ENCODE peak calls at places on chromosomes 11 and 22, in seven cellular contexts. Z is amniotic stem cell; S is stimulated activated CD8-positive, alpha-beta memory T cell treated with anti-CD3 and anti-CD28 coated beads, Interleukin-7, amount 100 ng/mL, for 4 hours; E is stimulated activated CD4-positive, alpha-beta T cell treated with anti-CD3 and anti-CD28 coated beads, Interleukin-2, amount 100 ng/mL, for 48 hours; R is GM13977; K is hypothalamus; H is mammary epithelial cell. T is an unnamed sample.

GRCh38 chr11:8672346-8672745 is 10.1 kb downstream of the TRIM66 start:
- DNase-seq in E (no peak), S (no peak), K (no peak), Z (no peak), H (no peak), R (no peak), T (no peak)

GRCh38 chr11:18564149-18564548 is 24.4 kb downstream of the UEVLD start:
- DNase-seq in K (no peak), R (no peak), S (no peak), Z (no peak), E (no peak), H (no peak), T (no peak)

GRCh38 chr22:27686534-27686933 is 115.0 kb downstream of the MN1 start:
- DNase-seq in K (peak), R (no peak), H (no peak), S (no peak), Z (peak), E (no peak), T (no peak)

GRCh38 chr11:94511932-94512781 is at the start of gene C11orf97:
- DNase-seq in S (peak), K (peak), Z (no peak), H (peak), E (peak), R (peak), T (peak)

GRCh38 chr11:61007383-61007970 is 36.0 kb downstream of the CD6 start:
- DNase-seq in E (no peak), R (peak), H (no peak), S (no peak), K (no peak), Z (no peak), T (no peak)

GRCh38 chr11:122101625-122102291 is 14.3 kb downstream of the BLID start:
- DNase-seq in S (no peak), K (peak), H (peak), Z (peak), E (no peak), R (no peak), T (peak)

GRCh38 chr11:116852261-116853125 is 15.1 kb upstream of the APOA1 start:
- DNase-seq in H (peak), E (no peak), K (no peak), Z (no peak), S (no peak), R (no peak), T (no peak)

GRCh38 chr11:75888391-75888790 is 73.4 kb downstream of the UVRAG start:
- DNase-seq in H (no peak), E (no peak), K (no peak), Z (no peak), S (no peak), R (no peak), T (no peak)

GRCh38 chr22:17581056-17581455 is 17.8 kb downstream of the SLC25A18 start:
- DNase-seq in H (no peak), E (no peak), K (no peak), Z (no peak), R (no peak), S (no peak), T (no peak)

GRCh38 chr11:125517116-125517804 is 21.2 kb upstream of the FEZ1 start:
- DNase-seq in K (no peak), H (no peak), S (no peak), R (no peak), E (no peak), Z (peak), T (peak)

GRCh38 chr22:20137671-20138416 is 6.2 kb downstream of the ZDHHC8 start:
- DNase-seq in S (no peak), E (no peak), R (no peak), K (no peak), Z (no peak), H (no peak), T (no peak)

GRCh38 chr11:65275906-65276305 is 14.1 kb downstream of the POLA2 start:
- DNase-seq in Z (no peak), E (no peak), K (no peak), R (no peak), H (no peak), S (no peak), T (no peak)

GRCh38 chr11:45860348-45860747 is 13.1 kb downstream of the CRY2 start:
- DNase-seq in H (no peak), S (no peak), E (no peak), R (no peak), K (no peak), Z (no peak), T (no peak)

GRCh38 chr11:36817336-36817965 is 219.4 kb upstream of the RAG2 start:
- DNase-seq in H (peak), S (no peak), R (no peak), K (no peak), Z (no peak), E (no peak), T (no peak)

GRCh38 chr11:78420796-78421209 is 3.2 kb upstream of the GAB2 start:
- DNase-seq in H (peak), Z (no peak), S (peak), R (peak), K (no peak), E (peak), T (peak)

GRCh38 chr22:45077286-45077685 is 67.5 kb upstream of the PHF21B start:
- DNase-seq in E (no peak), Z (no peak), R (no peak), K (no peak), S (no peak), H (no peak), T (no peak)

GRCh38 chr11:77208535-77208934 is 80.5 kb downstream of the MYO7A start:
- DNase-seq in E (no peak), H (no peak), K (no peak), R (no peak), S (no peak), Z (no peak), T (no peak)

GRCh38 chr11:70203749-70204465 is 811 bp downstream of the FADD start:
- DNase-seq in H (peak), R (peak), K (no peak), E (peak), S (peak), Z (peak), T (no peak)

GRCh38 chr11:69234740-69235710 is 58.9 kb upstream of the MYEOV start:
- DNase-seq in H (no peak), S (no peak), Z (no peak), E (no peak), K (no peak), R (no peak), T (no peak)

GRCh38 chr11:73614591-73614990 is 16.7 kb upstream of the FAM168A start:
- DNase-seq in R (no peak), E (no peak), Z (no peak), H (peak), S (no peak), K (no peak), T (no peak)

GRCh38 chr11:95912902-95913560 is 10.9 kb downstream of the MTMR2 start:
- DNase-seq in K (no peak), E (no peak), R (no peak), S (no peak), Z (no peak), H (peak), T (no peak)

GRCh38 chr22:49951001-49951677 is 9.4 kb upstream of the PIM3 start:
- DNase-seq in H (peak), R (peak), S (peak), Z (no peak), K (no peak), E (peak), T (no peak)

GRCh38 chr11:119258180-119258579 is 52.0 kb downstream of the CBL start:
- DNase-seq in E (no peak), S (no peak), H (no peak), Z (no peak), K (no peak), R (no peak), T (no peak)

GRCh38 chr11:130435671-130436070 is 7.3 kb upstream of the ADAMTS8 start:
- DNase-seq in Z (no peak), H (peak), E (no peak), K (no peak), S (no peak), R (no peak), T (no peak)

GRCh38 chr11:25562417-25562816 is 769.5 kb upstream of the ANO3 start:
- DNase-seq in E (no peak), K (no peak), S (no peak), H (no peak), Z (no peak), R (no peak), T (peak)

GRCh38 chr11:64868904-64869570 is 9.4 kb downstream of the EHD1 start:
- DNase-seq in Z (no peak), K (no peak), S (no peak), E (no peak), H (peak), R (no peak), T (no peak)

GRCh38 chr22:47043835-47044721 is 281.6 kb downstream of the TBC1D22A start:
- DNase-seq in K (no peak), E (no peak), H (no peak), S (no peak), Z (no peak), R (no peak), T (no peak)

GRCh38 chr11:69113646-69114340 is 41.9 kb upstream of the SMIM38 start:
- DNase-seq in H (no peak), K (no peak), Z (no peak), R (no peak), E (no peak), S (no peak), T (no peak)

GRCh38 chr11:96486890-96487633 is 97.2 kb downstream of the JRKL start:
- DNase-seq in H (peak), K (no peak), E (no peak), Z (peak), R (no peak), S (no peak), T (no peak)

GRCh38 chr22:23218867-23219251 is 38.5 kb downstream of the BCR start:
- DNase-seq in R (no peak), H (no peak), K (no peak), S (no peak), E (no peak), Z (no peak), T (peak)

GRCh38 chr11:113240389-113240788 is 74.0 kb upstream of the TTC12 start:
- DNase-seq in E (no peak), K (no peak), R (no peak), Z (no peak), H (no peak), S (no peak), T (no peak)

GRCh38 chr11:44654596-44654995 is 72.2 kb upstream of the TSPAN18 start:
- DNase-seq in K (no peak), Z (no peak), H (no peak), E (no peak), R (no peak), S (no peak), T (no peak)

GRCh38 chr11:118145285-118146227 is 7.1 kb downstream of the SCN4B start:
- DNase-seq in H (peak), S (peak), Z (peak), E (peak), K (peak), R (peak), T (peak)

GRCh38 chr11:844693-845644 is 2.3 kb downstream of the TSPAN4 start:
- DNase-seq in K (no peak), H (no peak), E (no peak), Z (peak), R (peak), S (no peak), T (peak)

GRCh38 chr11:122748968-122749687 is 89.2 kb upstream of the CRTAM start:
- DNase-seq in S (peak), R (peak), K (no peak), H (peak), E (peak), Z (peak), T (no peak)

GRCh38 chr11:20397281-20397680 is 9.8 kb downstream of the PRMT3 start:
- DNase-seq in H (peak), S (no peak), K (no peak), R (peak), Z (peak), E (no peak), T (peak)

GRCh38 chr22:19448739-19449421 is 1.4 kb upstream of the C22orf39 start:
- DNase-seq in R (peak), E (peak), H (no peak), Z (no peak), S (no peak), K (no peak), T (no peak)

GRCh38 chr11:24163146-24163545 is 333.7 kb upstream of the LUZP2 start:
- DNase-seq in R (no peak), K (no peak), H (no peak), Z (no peak), S (no peak), E (no peak), T (no peak)

GRCh38 chr22:16803255-16803917 is 21.8 kb downstream of the XKR3 start:
- DNase-seq in Z (no peak), K (no peak), E (no peak), H (no peak), R (no peak), S (no peak), T (no peak)